ENCODE peak calls at places on chromosomes 13 and 19, in five cellular contexts. A, I, W, N and M are unnamed samples.
A peak's percentile ranks its signal among the peaks of the same experiment; 100 is the strongest.

GRCh38 chr19:15584095-15584494 is 30.9 kb upstream of the CYP4F8 start:
- DNase-seq in A (no peak), I (no peak), W (no peak), N (no peak), M (no peak)

GRCh38 chr19:8094336-8094735 is 41.8 kb downstream of the CCL25 start:
- DNase-seq in A (no peak), I (no peak), W (no peak), N (no peak), M (no peak)

GRCh38 chr13:37058801-37059135 is 720 bp downstream of the SUPT20H start:
- DNase-seq in A (no peak), I (no peak), W (no peak), N (no peak), M (no peak)

GRCh38 chr13:29538625-29538976 is 56.9 kb downstream of the SLC7A1 start:
- DNase-seq in A (no peak), I (no peak), W (no peak), N (no peak), M (no peak)

GRCh38 chr19:35029737-35030256 is 473 bp upstream of the SCN1B start:
- DNase-seq in A (no peak), I (no peak), W (no peak), N (no peak), M (no peak)

GRCh38 chr13:26025196-26025595 is 26.6 kb downstream of the SHISA2 start:
- DNase-seq in A (no peak), I (no peak), W (no peak), N (no peak), M (peak; percentile 52)

GRCh38 chr19:13098291-13099072 is 4.2 kb downstream of the LYL1 start:
- DNase-seq in A (no peak), I (no peak), W (no peak), N (no peak), M (no peak)

GRCh38 chr13:35599385-35599784 is 122.9 kb upstream of the MAB21L1 start:
- DNase-seq in A (no peak), I (no peak), W (no peak), N (no peak), M (no peak)

GRCh38 chr13:47372742-47373141 is 475.9 kb upstream of the HTR2A start:
- DNase-seq in A (no peak), I (no peak), W (no peak), N (no peak), M (no peak)

GRCh38 chr13:111904701-111905608 is 162.0 kb upstream of the SOX1 start:
- DNase-seq in A (no peak), I (no peak), W (no peak), N (peak; percentile 10), M (peak; percentile 93)

GRCh38 chr13:76620036-76620435 is 266.2 kb downstream of the KCTD12 start:
- DNase-seq in A (no peak), I (no peak), W (no peak), N (no peak), M (no peak)

GRCh38 chr13:100710176-100710575 is 35.6 kb upstream of the TMTC4 start:
- DNase-seq in A (no peak), I (no peak), W (no peak), N (no peak), M (no peak)

GRCh38 chr13:74886496-74886895 is 595.5 kb downstream of the TBC1D4 start:
- DNase-seq in A (no peak), I (no peak), W (no peak), N (no peak), M (no peak)

GRCh38 chr19:41531438-41532311 is 44.3 kb upstream of the CEACAM21 start:
- DNase-seq in A (peak; percentile 74), I (peak; percentile 34), W (no peak), N (no peak), M (no peak)

GRCh38 chr13:112065521-112065866 is 1.5 kb upstream of the SOX1 start:
- DNase-seq in A (no peak), I (no peak), W (no peak), N (no peak), M (no peak)

GRCh38 chr13:114161028-114161556 is 18.0 kb upstream of the CFAP97D2 start:
- DNase-seq in A (no peak), I (no peak), W (no peak), N (no peak), M (no peak)

GRCh38 chr19:54336893-54337857 is 1.8 kb downstream of the LILRA4 start:
- DNase-seq in A (no peak), I (no peak), W (no peak), N (no peak), M (peak; percentile 93)

GRCh38 chr19:46617566-46618079 is 7.3 kb downstream of the PTGIR start:
- DNase-seq in A (no peak), I (no peak), W (no peak), N (no peak), M (no peak)

GRCh38 chr19:46618670-46619231 is 6.1 kb downstream of the PTGIR start:
- DNase-seq in A (no peak), I (no peak), W (no peak), N (no peak), M (no peak)

GRCh38 chr19:46614114-46614701 is 10.7 kb downstream of the PTGIR start:
- DNase-seq in A (peak; percentile 88), I (peak; percentile 71), W (peak; percentile 61), N (peak; percentile 63), M (no peak)

GRCh38 chr19:46615966-46616365 is 8.9 kb downstream of the PTGIR start:
- DNase-seq in A (no peak), I (no peak), W (no peak), N (no peak), M (no peak)

GRCh38 chr19:46616631-46617322 is 8.1 kb downstream of the PTGIR start:
- DNase-seq in A (peak; percentile 69), I (no peak), W (peak; percentile 50), N (peak; percentile 49), M (no peak)
- TF ChIP-seq POLR2AphosphoS5 in A (no peak), I (no peak), W (no peak), N (no peak), M (no peak)

GRCh38 chr19:30781519-30781918 is 409.3 kb downstream of the ZNF536 start:
- DNase-seq in A (no peak), I (no peak), W (no peak), N (no peak), M (peak; percentile 80)
- TF ChIP-seq POLR2AphosphoS5 in A (no peak), I (no peak), W (no peak), N (no peak), M (peak; percentile 52)

GRCh38 chr13:41562083-41562482 is 104.7 kb downstream of the RGCC start:
- DNase-seq in A (peak; percentile 31), I (no peak), W (no peak), N (no peak), M (no peak)

GRCh38 chr13:41562541-41563178 is 105.3 kb downstream of the RGCC start:
- DNase-seq in A (no peak), I (no peak), W (no peak), N (no peak), M (no peak)

GRCh38 chr13:41563501-41564001 is 106.2 kb downstream of the RGCC start:
- DNase-seq in A (no peak), I (no peak), W (peak; percentile 57), N (no peak), M (no peak)

GRCh38 chr13:41564046-41564445 is 106.7 kb downstream of the RGCC start:
- DNase-seq in A (no peak), I (no peak), W (no peak), N (no peak), M (no peak)

GRCh38 chr13:41565221-41565620 is 107.9 kb downstream of the RGCC start:
- DNase-seq in A (no peak), I (no peak), W (peak; percentile 24), N (no peak), M (no peak)
- TF ChIP-seq POLR2AphosphoS5 in A (no peak), I (no peak), W (no peak), N (no peak), M (no peak)

GRCh38 chr19:5804516-5805464 is at the start of gene NRTN:
- DNase-seq in A (peak; percentile 67), I (peak; percentile 68), W (no peak), N (no peak), M (no peak)

GRCh38 chr19:5803441-5803751 is 1.5 kb upstream of the NRTN start:
- DNase-seq in A (no peak), I (no peak), W (no peak), N (no peak), M (no peak)

GRCh38 chr19:5805465-5806132 is 732 bp downstream of the NRTN start:
- DNase-seq in A (peak; percentile 87), I (peak; percentile 64), W (peak; percentile 65), N (no peak), M (no peak)

GRCh38 chr19:5801796-5802616 is 2.9 kb upstream of the NRTN start:
- DNase-seq in A (no peak), I (no peak), W (no peak), N (no peak), M (no peak)

GRCh38 chr19:5803752-5804515 is 933 bp upstream of the NRTN start:
- DNase-seq in A (peak; percentile 95), I (peak; percentile 98), W (peak; percentile 83), N (peak; percentile 78), M (no peak)
- TF ChIP-seq POLR2AphosphoS5 in A (peak; percentile 30), I (no peak), W (no peak), N (no peak), M (peak; percentile 27)